ENCODE peak calls at places on chromosomes 13 and 19, in five cellular contexts. Q is transverse colon, H is cardiac muscle cell, F is upper lobe of right lung, J is right cardiac atrium. L is an unnamed sample. For H3K4me1, the result is how much of the 10 kb centered on the place peaks cover.

GRCh38 chr19:44718441-44719261 is 19.7 kb downstream of the CEACAM16 start:
- DNase-seq in Q (peak), H (peak), F (peak), J (peak), L (no peak)

GRCh38 chr13:79483302-79483701 is 2.3 kb downstream of the NDFIP2 start:
- DNase-seq in Q (no peak), H (no peak), F (no peak), J (no peak), L (no peak)

GRCh38 chr19:29311391-29311790 is 98.4 kb upstream of the UQCRFS1 start:
- DNase-seq in Q (no peak), H (no peak), F (no peak), J (no peak), L (no peak)

GRCh38 chr13:46850214-46850613 is 46.6 kb downstream of the HTR2A start:
- DNase-seq in Q (no peak), H (no peak), F (no peak), J (no peak), L (no peak)

GRCh38 chr19:45528149-45528743 is 21.0 kb downstream of the VASP start:
- DNase-seq in Q (no peak), H (no peak), F (no peak), J (no peak), L (no peak)

GRCh38 chr19:39676004-39676403 is 20.3 kb downstream of the LGALS16 start:
- DNase-seq in Q (no peak), H (no peak), F (no peak), J (no peak), L (no peak)

GRCh38 chr19:3225677-3226093 is 1.2 kb downstream of the CELF5 start:
- DNase-seq in Q (no peak), H (no peak), F (no peak), J (no peak), L (no peak)

GRCh38 chr19:45782162-45782623 is at the start of gene DMPK:
- DNase-seq in Q (no peak), H (peak), F (no peak), J (peak), L (no peak)

GRCh38 chr13:60583911-60584753 is 187.1 kb downstream of the TDRD3 start:
- DNase-seq in Q (peak), H (no peak), F (no peak), J (no peak), L (no peak)

GRCh38 chr13:27264181-27264580 is 6.4 kb upstream of the RASL11A start:
- DNase-seq in Q (no peak), H (peak), F (no peak), J (no peak), L (no peak)

GRCh38 chr19:45376045-45376724 is 5.8 kb upstream of the ERCC2 start:
- DNase-seq in Q (no peak), H (peak), F (no peak), J (no peak), L (no peak)

GRCh38 chr13:64453831-64454230 is 2776.3 kb downstream of the PCDH9 start:
- DNase-seq in Q (no peak), H (peak), F (no peak), J (no peak), L (no peak)

GRCh38 chr13:104024416-104025170 is 958.4 kb upstream of the SLC10A2 start:
- DNase-seq in Q (no peak), H (no peak), F (no peak), J (no peak), L (no peak)

GRCh38 chr13:112326821-112327370 is 49.3 kb upstream of the SPACA7 start:
- DNase-seq in Q (no peak), H (no peak), F (no peak), J (peak), L (no peak)

GRCh38 chr13:27559714-27560113 is 60.6 kb downstream of the LNX2 start:
- DNase-seq in Q (no peak), H (no peak), F (no peak), J (no peak), L (no peak)

GRCh38 chr13:95707035-95707434 is 30.1 kb downstream of the DNAJC3 start:
- DNase-seq in Q (no peak), H (no peak), F (no peak), J (no peak), L (no peak)

GRCh38 chr13:102940143-102940542 is 94.3 kb downstream of the ERCC5 start:
- DNase-seq in Q (no peak), H (no peak), F (no peak), J (no peak), L (no peak)

GRCh38 chr13:64723735-64724134 is 2506.4 kb downstream of the PCDH9 start:
- DNase-seq in Q (no peak), H (peak), F (no peak), J (no peak), L (no peak)

GRCh38 chr13:77409412-77409811 is 82.5 kb upstream of the MYCBP2 start:
- DNase-seq in Q (no peak), H (no peak), F (no peak), J (no peak), L (no peak)

GRCh38 chr13:54637377-54637776 is 1608.8 kb downstream of the OLFM4 start:
- DNase-seq in Q (no peak), H (peak), F (no peak), J (no peak), L (no peak)

GRCh38 chr13:46296920-46297319 is 85.2 kb downstream of the LRRC63 start:
- DNase-seq in Q (no peak), H (no peak), F (no peak), J (no peak), L (no peak)

GRCh38 chr13:44026194-44026593 is 146.5 kb downstream of the LACC1 start:
- DNase-seq in Q (no peak), H (no peak), F (no peak), J (no peak), L (no peak)

GRCh38 chr19:9865732-9866627 is 30.9 kb downstream of the PIN1 start:
- DNase-seq in Q (no peak), H (no peak), F (no peak), J (peak), L (peak)

GRCh38 chr19:18848860-18849661 is 17.3 kb downstream of the UPF1 start:
- DNase-seq in Q (peak), H (no peak), F (peak), J (peak), L (no peak)

GRCh38 chr19:10670187-10670586 is 16.0 kb downstream of the ILF3 start:
- DNase-seq in Q (no peak), H (no peak), F (no peak), J (no peak), L (no peak)

GRCh38 chr19:52248256-52248655 is 21.1 kb upstream of the ZNF766 start:
- DNase-seq in Q (peak), H (peak), F (no peak), J (peak), L (peak)

GRCh38 chr19:55667958-55668357 is 7.1 kb upstream of the EPN1 start:
- DNase-seq in Q (no peak), H (no peak), F (no peak), J (no peak), L (no peak)

GRCh38 chr13:83498486-83499190 is 383.6 kb downstream of the SLITRK1 start:
- DNase-seq in Q (no peak), H (no peak), F (no peak), J (no peak), L (no peak)

GRCh38 chr13:104086205-104086604 is 1020.0 kb upstream of the SLC10A2 start:
- DNase-seq in Q (no peak), H (no peak), F (no peak), J (no peak), L (no peak)

GRCh38 chr13:35927554-35927953 is 203.6 kb downstream of the DCLK1 start:
- DNase-seq in Q (no peak), H (no peak), F (no peak), J (no peak), L (no peak)

GRCh38 chr19:38514812-38515633 is 81.5 kb downstream of the RYR1 start:
- DNase-seq in Q (peak), H (peak), F (peak), J (peak), L (peak)

GRCh38 chr19:42274065-42274682 is 5.1 kb downstream of the CIC start:
- DNase-seq in Q (no peak), H (no peak), F (no peak), J (peak), L (no peak)

GRCh38 chr19:38792250-38793111 is 3.5 kb downstream of the LGALS7B start:
- DNase-seq in Q (peak), H (no peak), F (peak), J (peak), L (no peak)

GRCh38 chr19:4115050-4115817 is 8.7 kb downstream of the MAP2K2 start:
- DNase-seq in Q (peak), H (peak), F (no peak), J (peak), L (peak)

GRCh38 chr13:25872871-25873607 is 178.8 kb downstream of the SHISA2 start:
- DNase-seq in Q (no peak), H (peak), F (no peak), J (no peak), L (no peak)

GRCh38 chr13:85828094-85828684 is 29.0 kb upstream of the SLITRK6 start:
- DNase-seq in Q (no peak), H (peak), F (no peak), J (no peak), L (no peak)

GRCh38 chr19:9622531-9622930 is 1.5 kb upstream of the ZNF561 start:
- DNase-seq in Q (no peak), H (no peak), F (no peak), J (no peak), L (no peak)

GRCh38 chr19:29963576-29963975 is 21.5 kb downstream of the URI1 start:
- DNase-seq in Q (no peak), H (no peak), F (no peak), J (no peak), L (no peak)

GRCh38 chr13:95698047-95698749 is 21.3 kb downstream of the DNAJC3 start:
- DNase-seq in Q (no peak), H (no peak), F (no peak), J (no peak), L (no peak)

GRCh38 chr19:29417048-29417447 is 108.7 kb upstream of the VSTM2B start:
- DNase-seq in Q (no peak), H (no peak), F (no peak), J (no peak), L (no peak)

DNA sequence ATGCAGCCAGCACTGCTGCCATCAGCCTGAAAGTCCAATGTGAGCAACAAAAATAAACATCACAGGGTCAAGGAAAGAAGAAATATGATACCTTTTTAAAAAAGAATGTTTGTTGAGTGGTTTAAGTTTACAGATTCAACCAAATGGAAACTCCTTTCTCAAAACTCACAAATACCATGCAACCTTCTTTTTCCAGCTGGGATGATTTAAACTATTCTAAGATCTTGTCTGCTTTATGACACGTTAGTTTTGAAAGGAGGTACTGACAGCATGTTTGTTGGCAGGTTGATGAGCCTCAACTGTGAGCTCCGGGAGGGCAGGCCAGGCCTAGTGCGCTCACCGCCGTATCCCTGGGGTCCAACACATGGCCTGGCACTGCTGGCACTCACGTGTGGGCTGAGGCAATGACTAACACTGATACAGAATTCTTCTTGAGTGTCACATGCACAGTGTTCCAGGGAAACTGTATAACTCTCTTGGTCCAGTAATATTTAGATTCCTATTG is 46.7 kb downstream of the LATS2 start:
- DNase-seq in Q (no peak), H (no peak), F (peak), J (peak), L (no peak)
- H3K4me1 ChIP-seq in Q (under half), H (under half), F (half or more), J (under half), L (under half)

DNA sequence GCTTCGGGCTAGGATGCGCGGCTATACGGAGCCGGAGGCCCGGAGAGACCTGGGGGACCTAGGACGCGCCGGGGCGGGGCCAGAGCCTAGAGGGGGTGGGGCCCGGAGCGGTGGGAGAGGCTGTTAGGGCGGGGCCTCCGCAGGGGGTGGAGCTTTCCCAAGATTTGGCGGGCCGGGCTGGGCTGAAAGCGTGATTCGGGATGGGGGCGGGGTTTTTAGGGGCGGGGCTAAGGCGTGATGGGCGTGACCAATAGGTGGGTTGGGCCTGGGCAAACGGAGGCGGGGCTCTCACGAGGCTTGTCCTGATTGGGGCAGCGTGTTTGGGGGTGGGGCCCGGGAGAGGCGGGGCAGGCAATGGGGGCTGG is 439 bp downstream of the RAB11B start:
- DNase-seq in Q (peak), H (peak), F (peak), J (peak), L (peak)
- H3K4me1 ChIP-seq in Q (under half), H (under half), F (half or more), J (under half), L (under half)

DNA sequence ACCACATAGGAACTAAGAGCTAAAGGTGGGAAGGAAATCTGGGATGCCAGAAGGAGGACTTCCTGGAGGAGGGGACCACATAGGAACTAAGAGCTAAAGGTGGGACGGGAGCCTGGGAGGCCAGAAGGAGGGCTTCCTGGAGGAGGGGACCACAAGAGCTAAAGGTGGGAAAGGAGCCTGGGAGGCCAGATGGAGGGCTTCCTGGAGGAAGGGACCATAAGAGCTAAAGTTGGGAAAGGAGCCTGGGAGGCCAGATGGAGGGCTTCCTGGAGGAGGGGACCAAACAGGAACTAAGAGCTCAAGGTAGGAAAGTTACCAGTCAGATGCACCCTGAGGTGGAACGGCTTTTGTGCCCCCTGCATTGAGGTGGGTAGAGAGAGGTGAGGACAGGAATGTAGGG is 9.8 kb upstream of the FCHO1 start:
- DNase-seq in Q (no peak), H (no peak), F (no peak), J (no peak), L (no peak)
- H3K4me1 ChIP-seq in Q (under half), H (under half), F (under half), J (under half), L (under half)

GRCh38 chr19:47615714-47616113 is 6.8 kb downstream of the BICRA start:
- DNase-seq in Q (no peak), H (no peak), F (no peak), J (no peak), L (no peak)

GRCh38 chr19:47613165-47614146 is 4.5 kb downstream of the BICRA start:
- DNase-seq in Q (no peak), H (peak), F (no peak), J (no peak), L (no peak)

GRCh38 chr19:47610902-47611301 is 2.0 kb downstream of the BICRA start:
- DNase-seq in Q (peak), H (no peak), F (no peak), J (no peak), L (no peak)

GRCh38 chr19:47615230-47615629 is 6.3 kb downstream of the BICRA start:
- DNase-seq in Q (no peak), H (no peak), F (no peak), J (no peak), L (no peak)

GRCh38 chr19:47614559-47614958 is 5.6 kb downstream of the BICRA start:
- DNase-seq in Q (no peak), H (no peak), F (no peak), J (no peak), L (no peak)
- H3K4me1 ChIP-seq in Q (under half), H (under half), F (under half), J (under half), L (under half)

GRCh38 chr13:45208132-45208531 is 7.3 kb upstream of the KCTD4 start:
- DNase-seq in Q (no peak), H (no peak), F (no peak), J (no peak), L (no peak)
- H3K4me1 ChIP-seq in Q (under half), H (under half), F (under half), J (under half), L (under half)

DNA sequence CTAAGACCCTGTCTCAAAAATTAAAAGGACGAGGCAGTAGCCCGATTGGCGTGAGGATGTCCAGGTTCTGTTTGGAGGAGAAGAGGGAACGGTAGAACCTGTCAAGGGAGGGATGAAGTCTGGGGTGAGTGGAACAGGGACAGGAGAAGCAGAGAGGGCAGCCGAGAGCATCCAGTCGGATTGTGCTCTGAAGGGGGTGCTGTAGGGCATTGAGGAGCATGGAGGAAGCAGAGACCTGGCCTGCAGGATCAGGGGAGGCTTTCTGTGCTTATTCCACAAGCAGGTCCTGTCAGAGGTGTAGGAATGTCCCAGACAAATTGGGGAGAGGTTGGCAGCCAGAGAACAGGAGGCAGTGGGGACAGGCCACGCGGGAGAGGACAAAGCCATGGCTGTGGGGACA is 14.1 kb downstream of the AP2A1 start:
- DNase-seq in Q (no peak), H (no peak), F (no peak), J (no peak), L (no peak)
- H3K4me1 ChIP-seq in Q (under half), H (under half), F (under half), J (under half), L (under half)